ENCODE peak calls at places on chromosomes 11 and 22, in six cellular contexts. M is CD14-positive monocyte, T is HFFc6, E is AG04450, N is fibroblast of lung, R is nephron progenitor cell. S is an unnamed sample.

GRCh38 chr22:24443668-24444067 is 16.3 kb downstream of the ADORA2A start:
- DNase-seq in M (no peak), T (no peak), E (no peak), N (no peak), R (no peak), S (no peak)

GRCh38 chr11:6420677-6421076 is 1.8 kb upstream of the APBB1 start:
- DNase-seq in M (no peak), T (no peak), E (no peak), N (no peak), R (no peak), S (no peak)

GRCh38 chr22:42811510-42811909 is 45.6 kb downstream of the ARFGAP3 start:
- DNase-seq in M (no peak), T (no peak), E (no peak), N (no peak), R (no peak), S (no peak)

GRCh38 chr11:61442616-61443015 is 12.7 kb downstream of the SDHAF2 start:
- DNase-seq in M (no peak), T (no peak), E (no peak), N (no peak), R (no peak), S (no peak)

GRCh38 chr11:26761382-26761781 is 39.5 kb upstream of the SLC5A12 start:
- DNase-seq in M (no peak), T (no peak), E (no peak), N (no peak), R (no peak), S (no peak)

GRCh38 chr22:26065847-26066246 is 103.4 kb upstream of the SEZ6L start:
- DNase-seq in M (no peak), T (no peak), E (no peak), N (no peak), R (no peak), S (no peak)

GRCh38 chr11:34928960-34929680 is 12.7 kb downstream of the PDHX start:
- DNase-seq in M (no peak), T (no peak), E (no peak), N (no peak), R (no peak), S (no peak)

GRCh38 chr11:9138612-9139579 is 47.5 kb upstream of the SCUBE2 start:
- DNase-seq in M (no peak), T (peak; percentile 88), E (peak; percentile 81), N (peak; percentile 83), R (no peak), S (peak; percentile 63)

GRCh38 chr11:46611526-46612304 is 5.3 kb downstream of the HARBI1 start:
- DNase-seq in M (no peak), T (no peak), E (no peak), N (no peak), R (no peak), S (no peak)

GRCh38 chr11:118111019-118111743 is 24.4 kb upstream of the SMIM35 start:
- DNase-seq in M (no peak), T (no peak), E (no peak), N (no peak), R (no peak), S (no peak)

GRCh38 chr11:120028181-120028935 is 109.6 kb downstream of the TRIM29 start:
- DNase-seq in M (no peak), T (no peak), E (no peak), N (no peak), R (no peak), S (no peak)

GRCh38 chr22:35575116-35575748 is 34.6 kb downstream of the RASD2 start:
- DNase-seq in M (no peak), T (no peak), E (no peak), N (no peak), R (no peak), S (no peak)

GRCh38 chr22:45014658-45015057 is 4.9 kb upstream of the PHF21B start:
- DNase-seq in M (no peak), T (no peak), E (no peak), N (no peak), R (no peak), S (no peak)

GRCh38 chr22:23402275-23403151 is 177.6 kb downstream of the IGLL1 start:
- DNase-seq in M (no peak), T (peak; percentile 38), E (no peak), N (peak; percentile 21), R (peak; percentile 87), S (no peak)

GRCh38 chr11:132168326-132168725 is 797.9 kb downstream of the NTM start:
- DNase-seq in M (no peak), T (no peak), E (no peak), N (no peak), R (no peak), S (no peak)

GRCh38 chr11:57335343-57336110 is at the start of gene SSRP1:
- DNase-seq in M (peak; percentile 77), T (peak; percentile 82), E (no peak), N (peak; percentile 87), R (peak; percentile 82), S (no peak)

GRCh38 chr22:25753252-25753651 is 11.3 kb downstream of the MYO18B start:
- DNase-seq in M (no peak), T (no peak), E (no peak), N (no peak), R (no peak), S (no peak)

GRCh38 chr11:79708319-79708928 is 267.6 kb upstream of the TENM4 start:
- DNase-seq in M (no peak), T (peak; percentile 47), E (peak; percentile 7), N (peak; percentile 73), R (peak; percentile 33), S (no peak)

GRCh38 chr11:68340003-68340767 is 27.8 kb downstream of the LRP5 start:
- DNase-seq in M (no peak), T (no peak), E (no peak), N (no peak), R (no peak), S (no peak)

GRCh38 chr11:2074266-2074825 is 64.8 kb downstream of the IGF2 start:
- DNase-seq in M (no peak), T (no peak), E (no peak), N (no peak), R (no peak), S (no peak)
- TF ChIP-seq CTCF in M (peak; percentile 44), T (peak; percentile 65), E (no peak), N (peak; percentile 19), R (no peak), S (peak; percentile 23)

GRCh38 chr11:83441596-83441995 is 155.4 kb upstream of the CCDC90B start:
- DNase-seq in M (no peak), T (no peak), E (no peak), N (no peak), R (no peak), S (no peak)
- TF ChIP-seq CTCF in M (no peak), T (no peak), E (no peak), N (no peak), R (no peak), S (no peak)

DNA sequence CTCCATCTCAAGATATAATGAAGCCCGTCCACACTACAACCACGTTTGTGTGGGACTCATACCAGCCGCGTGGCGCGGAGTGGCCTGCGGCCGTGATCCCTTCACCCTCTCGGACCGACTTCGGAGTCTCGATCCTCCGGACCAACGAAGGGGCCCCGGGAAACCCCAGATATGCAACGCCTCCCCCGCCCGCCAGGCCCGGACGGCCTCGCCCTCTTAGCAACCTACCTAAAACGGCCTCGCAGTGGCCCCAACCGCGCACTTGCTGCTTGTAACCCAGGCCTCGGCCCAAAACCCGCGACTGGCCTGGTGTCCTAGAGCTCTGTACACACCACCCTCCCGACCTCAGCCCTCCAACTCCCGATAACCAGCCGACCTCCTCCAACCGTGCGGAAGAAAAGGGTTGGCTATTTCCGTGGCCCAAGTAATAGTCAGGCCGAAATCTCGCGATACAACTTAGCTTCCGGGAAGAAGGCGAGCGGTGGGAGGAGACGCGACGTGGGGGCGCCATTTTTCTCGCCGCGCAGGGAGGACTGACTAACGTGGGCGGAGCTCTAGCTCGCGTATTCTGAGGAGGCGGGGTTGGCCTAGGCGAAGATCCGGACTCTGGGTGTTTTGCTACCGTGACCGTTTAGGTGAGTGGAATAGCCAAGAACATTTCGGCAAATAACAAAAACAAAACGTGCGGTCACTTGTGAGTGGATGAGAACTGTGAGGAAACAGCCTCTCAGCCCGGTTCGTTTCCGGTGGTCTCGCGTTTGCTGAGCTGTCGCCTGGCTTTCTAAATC is at the start of the genes C11orf54 and TAF1D:
- DNase-seq in M (peak; percentile 98), T (peak; percentile 97), E (peak; percentile 96), N (peak; percentile 98), R (peak; percentile 94), S (peak; percentile 87)
- TF ChIP-seq CTCF in M (no peak), T (peak; percentile 37), E (no peak), N (no peak), R (no peak), S (peak; percentile 5)

GRCh38 chr22:47776329-47776728 is 1013.9 kb downstream of the TBC1D22A start:
- DNase-seq in M (no peak), T (no peak), E (no peak), N (no peak), R (no peak), S (no peak)
- TF ChIP-seq CTCF in M (no peak), T (no peak), E (no peak), N (no peak), R (no peak), S (no peak)

GRCh38 chr11:125165111-125165663 is 636 bp downstream of the PKNOX2 start:
- DNase-seq in M (no peak), T (no peak), E (no peak), N (peak; percentile 26), R (peak; percentile 47), S (no peak)

GRCh38 chr11:125163431-125164011 is 1.0 kb upstream of the PKNOX2 start:
- DNase-seq in M (no peak), T (no peak), E (no peak), N (no peak), R (no peak), S (no peak)

GRCh38 chr11:125164091-125164421 is 495 bp upstream of the PKNOX2 start:
- DNase-seq in M (no peak), T (no peak), E (no peak), N (no peak), R (no peak), S (no peak)

GRCh38 chr11:125165664-125166346 is 1.3 kb downstream of the PKNOX2 start:
- DNase-seq in M (no peak), T (no peak), E (no peak), N (peak; percentile 41), R (no peak), S (no peak)

DNA sequence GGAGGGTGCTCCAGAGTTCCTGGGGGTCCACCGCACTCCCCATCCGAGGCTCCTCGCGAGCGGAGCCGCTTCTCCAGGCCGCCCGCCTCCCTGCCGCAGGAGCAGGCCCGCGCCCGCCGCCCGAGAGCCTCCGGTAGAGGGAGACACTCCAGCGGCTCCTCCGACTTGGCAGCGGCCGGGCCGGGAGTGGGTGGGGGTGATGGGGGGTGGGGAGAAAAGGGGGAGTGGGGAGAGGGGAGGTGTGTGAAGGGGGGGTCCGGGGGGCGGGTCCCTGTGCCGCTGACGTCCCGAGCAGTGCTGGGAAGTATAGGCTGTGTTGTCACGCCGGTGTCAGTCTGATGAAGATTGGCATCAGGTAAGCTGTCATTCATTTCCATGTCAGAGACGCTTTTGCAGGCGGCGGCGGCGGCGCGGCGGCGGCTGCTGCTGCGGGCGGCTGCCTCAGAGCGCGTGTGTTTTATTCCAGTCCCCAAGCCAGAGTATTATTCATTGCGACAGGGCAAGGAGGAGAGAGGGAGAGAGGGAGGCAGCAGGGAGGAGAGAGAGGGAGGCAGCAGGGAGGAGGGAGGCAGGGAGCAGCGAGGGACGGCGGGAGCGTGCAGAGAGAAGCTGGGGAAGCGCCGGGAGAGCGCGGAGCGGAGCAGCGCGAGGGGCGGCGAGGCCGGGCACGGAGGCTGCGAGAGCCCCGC is at the start of gene PKNOX2:
- DNase-seq in M (no peak), T (peak; percentile 12), E (no peak), N (peak; percentile 84), R (peak; percentile 93), S (no peak)
- TF ChIP-seq CTCF in M (peak; percentile 49), T (peak; percentile 60), E (peak; percentile 66), N (peak; percentile 54), R (peak; percentile 53), S (peak; percentile 73)

GRCh38 chr11:13602844-13603243 is 65.6 kb upstream of the FAR1 start:
- DNase-seq in M (no peak), T (no peak), E (no peak), N (no peak), R (no peak), S (no peak)
- TF ChIP-seq CTCF in M (no peak), T (no peak), E (no peak), N (no peak), R (peak; percentile 12), S (no peak)

S was measured in BJ.